ENCODE peak calls at places on chromosomes 3 and 15, in six cellular contexts. W is activated CD8-positive, alpha-beta T cell treated with anti-CD3 and anti-CD28 coated beads for 36 hours; C is GM12878; K is adrenal gland; A is choroid plexus epithelial cell; P is mucosa of descending colon. F is an unnamed sample.

GRCh38 chr3:35659808-35660207 is 20.5 kb downstream of the ARPP21 start:
- DNase-seq in W (peak), C (no peak), K (no peak), A (no peak), P (no peak), F (no peak)

GRCh38 chr3:177770821-177771220 is 573.5 kb upstream of the TBL1XR1 start:
- DNase-seq in W (no peak), C (no peak), K (no peak), A (no peak), P (no peak), F (no peak)

GRCh38 chr3:13470894-13471574 is 9.1 kb upstream of the HDAC11 start:
- DNase-seq in W (no peak), C (no peak), K (no peak), A (no peak), P (peak), F (no peak)

GRCh38 chr3:189233225-189233858 is 61.6 kb downstream of the TPRG1 start:
- DNase-seq in W (peak), C (no peak), K (peak), A (peak), P (peak), F (peak)

GRCh38 chr3:72010044-72010443 is 225.1 kb upstream of the PROK2 start:
- DNase-seq in W (peak), C (no peak), K (peak), A (peak), P (no peak), F (no peak)

GRCh38 chr3:35773398-35773797 is 134.1 kb downstream of the ARPP21 start:
- DNase-seq in W (no peak), C (no peak), K (no peak), A (no peak), P (no peak), F (no peak)

GRCh38 chr3:170815340-170815739 is 54.7 kb downstream of the RPL22L1 start:
- DNase-seq in W (no peak), C (no peak), K (no peak), A (peak), P (peak), F (no peak)

GRCh38 chr3:155254445-155254844 is 39.0 kb downstream of the STRIT1 start:
- DNase-seq in W (no peak), C (no peak), K (no peak), A (peak), P (no peak), F (no peak)

GRCh38 chr3:10519236-10519635 is 13.8 kb upstream of the ATP2B2 start:
- DNase-seq in W (no peak), C (no peak), K (no peak), A (no peak), P (no peak), F (no peak)

GRCh38 chr15:97745481-97746071 is 214.9 kb upstream of the ARRDC4 start:
- DNase-seq in W (peak), C (no peak), K (peak), A (peak), P (peak), F (peak)

GRCh38 chr3:183492849-183493179 is 62.7 kb downstream of the KLHL6 start:
- DNase-seq in W (no peak), C (no peak), K (no peak), A (no peak), P (no peak), F (no peak)

GRCh38 chr15:63360170-63360569 is 21.5 kb downstream of the CA12 start:
- DNase-seq in W (no peak), C (no peak), K (no peak), A (no peak), P (no peak), F (no peak)

GRCh38 chr3:139329364-139329850 is 14.4 kb upstream of the MRPS22 start:
- DNase-seq in W (peak), C (no peak), K (peak), A (peak), P (peak), F (peak)

GRCh38 chr3:32340039-32340438 is 51.6 kb upstream of the CMTM7 start:
- DNase-seq in W (peak), C (no peak), K (peak), A (peak), P (no peak), F (peak)

GRCh38 chr3:111081008-111081545 is 9.5 kb downstream of the NECTIN3 start:
- DNase-seq in W (no peak), C (no peak), K (no peak), A (peak), P (no peak), F (no peak)

GRCh38 chr3:13085846-13086179 is 12.6 kb upstream of the IQSEC1 start:
- DNase-seq in W (no peak), C (no peak), K (no peak), A (no peak), P (no peak), F (no peak)

GRCh38 chr3:136728918-136729317 is 23.3 kb downstream of the STAG1 start:
- DNase-seq in W (no peak), C (no peak), K (peak), A (peak), P (no peak), F (no peak)

GRCh38 chr3:49723301-49723630 is 485 bp downstream of the GMPPB start:
- DNase-seq in W (peak), C (no peak), K (peak), A (peak), P (peak), F (peak)

DNA sequence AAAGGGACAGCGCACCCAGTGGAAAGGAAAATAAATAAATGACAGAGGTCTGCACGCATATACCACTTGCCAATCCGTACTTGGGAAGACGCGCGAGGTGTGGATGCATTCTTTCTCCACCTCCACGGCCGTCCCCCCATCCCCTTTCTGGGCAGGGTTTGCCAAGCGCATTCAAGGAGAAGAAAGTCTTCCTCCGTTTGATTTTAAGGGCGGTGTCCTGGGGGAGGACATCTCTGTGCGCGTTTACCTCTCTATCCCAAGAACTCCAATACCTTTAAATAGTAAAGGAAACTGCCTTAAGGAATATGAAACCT is 576 bp upstream of the MB21D2 start:
- DNase-seq in W (no peak), C (no peak), K (no peak), A (no peak), P (no peak), F (no peak)
- TF ChIP-seq CTCF in W (no peak), C (no peak), K (no peak), A (no peak), P (no peak), F (no peak)

GRCh38 chr3:58215317-58216025 is 4.7 kb upstream of the DNASE1L3 start:
- DNase-seq in W (no peak), C (no peak), K (no peak), A (no peak), P (no peak), F (no peak)

GRCh38 chr3:58216496-58217197 is 5.9 kb upstream of the DNASE1L3 start:
- DNase-seq in W (no peak), C (no peak), K (no peak), A (no peak), P (no peak), F (no peak)

GRCh38 chr3:58210761-58211477 is at the start of gene DNASE1L3:
- DNase-seq in W (no peak), C (no peak), K (peak), A (peak), P (no peak), F (no peak)

GRCh38 chr3:58217209-58217811 is 6.5 kb upstream of the DNASE1L3 start:
- DNase-seq in W (peak), C (no peak), K (peak), A (peak), P (peak), F (peak)

GRCh38 chr3:58214484-58215316 is 3.9 kb upstream of the DNASE1L3 start:
- DNase-seq in W (peak), C (peak), K (peak), A (peak), P (peak), F (peak)
- TF ChIP-seq CTCF in W (no peak), C (peak), K (peak), A (no peak), P (no peak), F (no peak)

DNA sequence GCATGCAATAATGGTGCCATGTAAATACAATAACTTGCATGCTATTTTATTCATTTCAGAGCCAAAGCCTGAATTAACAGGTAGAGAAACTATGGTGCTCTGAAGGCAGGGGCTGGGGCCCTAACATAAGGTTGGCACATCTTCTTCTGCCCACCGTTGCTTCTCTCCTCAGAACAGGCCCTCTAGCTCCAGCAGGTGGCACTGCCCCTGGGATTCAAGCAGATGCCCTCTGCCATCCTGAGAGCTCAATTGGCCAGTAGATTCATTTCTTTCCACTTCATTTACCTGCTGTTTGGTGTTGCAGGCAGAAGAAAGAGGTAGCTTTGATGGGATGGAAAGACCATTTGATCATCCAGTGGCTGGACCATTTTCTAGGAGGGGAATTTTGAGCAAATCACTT is 130.5 kb downstream of the FOXB1 start:
- DNase-seq in W (peak), C (no peak), K (peak), A (no peak), P (no peak), F (no peak)
- TF ChIP-seq CTCF in W (no peak), C (peak), K (peak), A (peak), P (no peak), F (peak)

DNA sequence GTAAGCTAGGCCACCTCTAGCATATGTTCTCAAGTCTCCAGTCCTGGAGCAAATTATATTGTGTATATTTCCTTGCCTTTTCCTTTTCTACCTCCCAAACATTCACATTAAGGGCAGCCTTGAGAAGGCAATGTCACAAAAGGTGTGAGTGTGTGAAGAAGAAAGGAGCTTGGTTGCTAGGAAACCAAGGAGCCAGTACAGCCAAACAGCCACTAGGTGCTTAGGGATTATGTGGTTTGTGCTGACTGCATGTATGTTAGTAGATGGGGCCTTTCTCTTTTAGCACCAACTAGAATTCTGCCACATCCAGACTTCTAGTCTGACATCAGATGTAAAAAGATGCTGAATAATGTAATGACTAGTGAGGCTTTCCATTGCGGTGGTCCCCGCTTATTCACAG is 118.8 kb upstream of the DAZL start:
- DNase-seq in W (no peak), C (no peak), K (no peak), A (peak), P (no peak), F (no peak)
- TF ChIP-seq CTCF in W (no peak), C (no peak), K (no peak), A (peak), P (no peak), F (no peak)

GRCh38 chr3:132029182-132029902 is 5.5 kb downstream of the CPNE4 start:
- DNase-seq in W (peak), C (no peak), K (peak), A (peak), P (peak), F (peak)
- TF ChIP-seq CTCF in W (peak), C (peak), K (peak), A (peak), P (peak), F (peak)

GRCh38 chr15:89330881-89331595 is 3.6 kb downstream of the POLG start:
- DNase-seq in W (no peak), C (no peak), K (no peak), A (no peak), P (no peak), F (no peak)

GRCh38 chr15:89333011-89333860 is 1.4 kb downstream of the POLG start:
- DNase-seq in W (no peak), C (no peak), K (no peak), A (no peak), P (no peak), F (peak)

GRCh38 chr15:89333959-89334509 is 590 bp downstream of the POLG start:
- DNase-seq in W (no peak), C (no peak), K (no peak), A (no peak), P (no peak), F (no peak)

GRCh38 chr15:89334510-89335288 is at the start of gene POLG:
- DNase-seq in W (peak), C (peak), K (peak), A (peak), P (peak), F (peak)

GRCh38 chr15:89332446-89332845 is 2.2 kb downstream of the POLG start:
- DNase-seq in W (peak), C (no peak), K (no peak), A (peak), P (no peak), F (peak)
- TF ChIP-seq CTCF in W (peak), C (peak), K (no peak), A (peak), P (no peak), F (no peak)

GRCh38 chr3:128464188-128464587 is 2.5 kb downstream of the DNAJB8 start:
- DNase-seq in W (no peak), C (no peak), K (no peak), A (no peak), P (no peak), F (no peak)
- TF ChIP-seq CTCF in W (no peak), C (no peak), K (no peak), A (peak), P (no peak), F (no peak)